ENCODE peak calls at places on chromosomes 11 and 22, in ten cellular contexts. K, X, S, A, Q, L, Z, P, V and F are unnamed samples.

GRCh38 chr22:45262931-45263789 is 21.6 kb upstream of the UPK3A start:
- DNase-seq in K (no peak), X (peak; percentile 45), S (no peak), A (no peak), Q (no peak), L (no peak), Z (no peak), P (no peak), V (peak; percentile 66), F (peak; percentile 23)

GRCh38 chr11:84691830-84692229 is 935.3 kb downstream of the DLG2 start:
- DNase-seq in K (no peak), X (no peak), S (no peak), A (no peak), Q (no peak), L (no peak), Z (no peak), P (peak; percentile 53), V (no peak), F (no peak)

GRCh38 chr11:43574949-43575915 is 105.3 kb upstream of the HSD17B12 start:
- DNase-seq in K (peak; percentile 82), X (no peak), S (no peak), A (no peak), Q (no peak), L (peak; percentile 23), Z (no peak), P (no peak), V (no peak), F (peak; percentile 63)

GRCh38 chr11:20247540-20248138 is 87.4 kb upstream of the DBX1 start:
- DNase-seq in K (no peak), X (no peak), S (no peak), A (no peak), Q (no peak), L (no peak), Z (no peak), P (no peak), V (no peak), F (no peak)

GRCh38 chr22:44172370-44173108 is 8.2 kb upstream of the PARVG start:
- DNase-seq in K (no peak), X (peak; percentile 76), S (no peak), A (peak; percentile 95), Q (no peak), L (no peak), Z (no peak), P (no peak), V (peak; percentile 56), F (no peak)

GRCh38 chr11:2775083-2775625 is 75.4 kb upstream of the KCNQ1OT1 start:
- DNase-seq in K (no peak), X (peak; percentile 19), S (no peak), A (peak; percentile 4), Q (no peak), L (no peak), Z (no peak), P (no peak), V (no peak), F (no peak)

GRCh38 chr11:12185914-12186313 is 75.5 kb downstream of the MICAL2 start:
- DNase-seq in K (peak; percentile 87), X (peak; percentile 79), S (no peak), A (peak; percentile 45), Q (no peak), L (no peak), Z (no peak), P (no peak), V (no peak), F (no peak)

GRCh38 chr22:46902436-46902835 is 140.0 kb downstream of the TBC1D22A start:
- DNase-seq in K (no peak), X (no peak), S (no peak), A (no peak), Q (no peak), L (no peak), Z (no peak), P (peak; percentile 41), V (no peak), F (no peak)

GRCh38 chr11:40139507-40139906 is 1319.9 kb downstream of the LRRC4C start:
- DNase-seq in K (no peak), X (no peak), S (no peak), A (no peak), Q (no peak), L (no peak), Z (no peak), P (no peak), V (no peak), F (no peak)

GRCh38 chr22:20080445-20080775 is 369 bp downstream of the DGCR8 start:
- DNase-seq in K (peak; percentile 30), X (peak; percentile 54), S (peak; percentile 66), A (peak; percentile 46), Q (peak; percentile 49), L (no peak), Z (no peak), P (peak; percentile 44), V (peak; percentile 86), F (peak; percentile 77)

GRCh38 chr11:34191592-34191991 is 86.2 kb downstream of the NAT10 start:
- DNase-seq in K (no peak), X (no peak), S (no peak), A (no peak), Q (no peak), L (no peak), Z (no peak), P (no peak), V (no peak), F (no peak)

GRCh38 chr22:22460635-22461034 is 47.9 kb downstream of the ZNF280B start:
- DNase-seq in K (no peak), X (no peak), S (no peak), A (no peak), Q (no peak), L (no peak), Z (no peak), P (peak; percentile 6), V (no peak), F (peak; percentile 27)

GRCh38 chr11:66875376-66875775 is 18.5 kb downstream of the LRFN4 start:
- DNase-seq in K (no peak), X (no peak), S (no peak), A (no peak), Q (no peak), L (no peak), Z (no peak), P (no peak), V (no peak), F (no peak)

GRCh38 chr11:10514210-10514609 is 26.8 kb downstream of the RNF141 start:
- DNase-seq in K (peak; percentile 49), X (no peak), S (no peak), A (no peak), Q (no peak), L (no peak), Z (no peak), P (no peak), V (no peak), F (peak; percentile 66)

GRCh38 chr11:113132001-113132400 is 170.8 kb downstream of the NCAM1 start:
- DNase-seq in K (no peak), X (no peak), S (no peak), A (no peak), Q (no peak), L (no peak), Z (no peak), P (no peak), V (no peak), F (no peak)

GRCh38 chr11:2120359-2121100 is 18.7 kb downstream of the IGF2 start:
- DNase-seq in K (no peak), X (no peak), S (no peak), A (no peak), Q (no peak), L (no peak), Z (no peak), P (no peak), V (no peak), F (no peak)

GRCh38 chr11:125112235-125112604 is 794 bp upstream of the TMEM218 start:
- DNase-seq in K (no peak), X (no peak), S (no peak), A (no peak), Q (no peak), L (no peak), Z (no peak), P (no peak), V (no peak), F (no peak)